ENCODE peak calls at places on chromosomes 6 and 20, in four cellular contexts. O, I, J and T are unnamed samples.

GRCh38 chr6:6006428-6007310 is at the start of gene NRN1:
- DNase-seq in O (no peak), J (peak; percentile 54), I (no peak), T (no peak)

GRCh38 chr20:23686046-23686750 is 2.6 kb downstream of the CST4 start:
- DNase-seq in J (peak; percentile 33), I (no peak), O (no peak), T (no peak)

GRCh38 chr6:1767481-1768246 is 157.9 kb downstream of the FOXC1 start:
- DNase-seq in I (no peak), J (no peak), O (no peak), T (no peak)

GRCh38 chr6:140225587-140226438 is 851.4 kb upstream of the CITED2 start:
- DNase-seq in O (no peak), J (no peak), I (no peak), T (no peak)

GRCh38 chr20:35698298-35699126 is 640 bp downstream of the NFS1 start:
- DNase-seq in O (no peak), I (no peak), J (peak; percentile 50), T (peak; percentile 64)

GRCh38 chr20:18359854-18360253 is 71.5 kb downstream of the ZNF133 start:
- DNase-seq in O (no peak), I (no peak), J (no peak), T (no peak)

GRCh38 chr6:116387374-116387773 is 16.6 kb downstream of the DSE start:
- DNase-seq in O (no peak), J (no peak), I (no peak), T (no peak)

GRCh38 chr6:132568611-132569010 is 1.5 kb upstream of the TAAR6 start:
- DNase-seq in J (no peak), I (no peak), O (no peak), T (no peak)

GRCh38 chr6:30100585-30101422 is 12.1 kb downstream of the TRIM31 start:
- DNase-seq in O (peak; percentile 92), J (peak; percentile 73), I (no peak), T (peak; percentile 57)

GRCh38 chr6:116883005-116883404 is 6.0 kb downstream of the RFX6 start:
- DNase-seq in O (no peak), I (no peak), J (no peak), T (no peak)

GRCh38 chr20:52454660-52455059 is 263.1 kb upstream of the ZFP64 start:
- DNase-seq in I (no peak), J (no peak), O (no peak), T (no peak)

GRCh38 chr6:87663434-87663833 is 38.6 kb downstream of the AKIRIN2 start:
- DNase-seq in O (no peak), I (no peak), J (no peak), T (no peak)

GRCh38 chr6:144543006-144543871 is 258.1 kb downstream of the UTRN start:
- DNase-seq in O (no peak), J (no peak), I (no peak), T (peak; percentile 92)

GRCh38 chr6:32192608-32193039 is at the start of gene GPSM3:
- DNase-seq in O (no peak), I (peak; percentile 59), J (no peak), T (peak; percentile 45)

GRCh38 chr6:129340983-129341382 is 369.0 kb downstream of the ARHGAP18 start:
- DNase-seq in I (no peak), J (no peak), O (no peak), T (no peak)

GRCh38 chr6:6689413-6690143 is 101.1 kb downstream of the LY86 start:
- DNase-seq in J (no peak), I (no peak), O (no peak), T (no peak)

GRCh38 chr6:131063028-131063763 is at the start of gene EPB41L2:
- DNase-seq in O (peak; percentile 91), I (peak; percentile 26), J (peak; percentile 93), T (peak; percentile 86)

GRCh38 chr6:43976706-43977403 is 150.4 kb downstream of the MRPL14 start:
- DNase-seq in J (no peak), O (no peak), I (no peak), T (no peak)

GRCh38 chr20:61963885-61964674 is 101.6 kb downstream of the TAF4 start:
- DNase-seq in J (peak; percentile 24), O (no peak), I (no peak), T (no peak)

GRCh38 chr6:27871919-27872633 is 40.1 kb downstream of the OR2B2 start:
- DNase-seq in I (peak; percentile 99), J (peak; percentile 89), O (no peak), T (no peak)

GRCh38 chr6:32842690-32843089 is 1.2 kb downstream of the PSMB8 start:
- DNase-seq in I (no peak), O (no peak), J (no peak), T (no peak)

GRCh38 chr20:1060985-1061384 is 57.4 kb upstream of the PSMF1 start:
- DNase-seq in O (no peak), I (no peak), J (no peak), T (no peak)

GRCh38 chr20:15158438-15158990 is 821.1 kb upstream of the FLRT3 start:
- DNase-seq in I (no peak), J (no peak), O (peak; percentile 46), T (no peak)

GRCh38 chr20:21981179-21981578 is 275.7 kb downstream of the PAX1 start:
- DNase-seq in I (no peak), J (no peak), O (no peak), T (no peak)

GRCh38 chr6:122790740-122791679 is 2.0 kb downstream of the SMPDL3A start:
- DNase-seq in J (no peak), O (peak; percentile 86), I (no peak), T (no peak)

GRCh38 chr6:6932968-6933367 is 174.8 kb upstream of the RREB1 start:
- DNase-seq in J (no peak), O (no peak), I (no peak), T (no peak)

GRCh38 chr20:17925300-17925939 is 43.2 kb downstream of the SNX5 start:
- DNase-seq in J (no peak), O (no peak), I (no peak), T (peak; percentile 86)

GRCh38 chr6:114377881-114378280 is 35.1 kb upstream of the HS3ST5 start:
- DNase-seq in I (no peak), J (no peak), O (no peak), T (no peak)

GRCh38 chr20:44382641-44383040 is 27.1 kb downstream of the HNF4A start:
- DNase-seq in J (no peak), I (no peak), O (no peak), T (no peak)

GRCh38 chr20:25580711-25581110 is 4.6 kb downstream of the NINL start:
- DNase-seq in I (no peak), O (no peak), J (no peak), T (no peak)

GRCh38 chr6:111524252-111524651 is 41.2 kb upstream of the REV3L start:
- DNase-seq in O (no peak), J (no peak), I (no peak), T (no peak)

GRCh38 chr20:64151634-64152530 is 12.4 kb upstream of the MYT1 start:
- DNase-seq in I (no peak), J (no peak), O (peak; percentile 71), T (no peak)

GRCh38 chr6:29992792-29993191 is 50.5 kb downstream of the HLA-A start:
- DNase-seq in I (no peak), O (no peak), J (no peak), T (no peak)

GRCh38 chr20:47336013-47336754 is 20.3 kb downstream of the ZMYND8 start:
- DNase-seq in I (no peak), O (no peak), J (no peak), T (no peak)

GRCh38 chr20:40727960-40728359 is 38.9 kb upstream of the MAFB start:
- DNase-seq in J (no peak), I (no peak), O (no peak), T (no peak)

GRCh38 chr20:44637490-44638372 is 13.8 kb downstream of the ADA start:
- DNase-seq in O (no peak), J (no peak), I (no peak), T (no peak)

GRCh38 chr6:157571995-157572394 is 191.0 kb downstream of the ZDHHC14 start:
- DNase-seq in I (no peak), O (no peak), J (no peak), T (no peak)

GRCh38 chr6:169167581-169168301 is 85.9 kb downstream of the THBS2 start:
- DNase-seq in J (no peak), I (no peak), O (no peak), T (no peak)

DNA sequence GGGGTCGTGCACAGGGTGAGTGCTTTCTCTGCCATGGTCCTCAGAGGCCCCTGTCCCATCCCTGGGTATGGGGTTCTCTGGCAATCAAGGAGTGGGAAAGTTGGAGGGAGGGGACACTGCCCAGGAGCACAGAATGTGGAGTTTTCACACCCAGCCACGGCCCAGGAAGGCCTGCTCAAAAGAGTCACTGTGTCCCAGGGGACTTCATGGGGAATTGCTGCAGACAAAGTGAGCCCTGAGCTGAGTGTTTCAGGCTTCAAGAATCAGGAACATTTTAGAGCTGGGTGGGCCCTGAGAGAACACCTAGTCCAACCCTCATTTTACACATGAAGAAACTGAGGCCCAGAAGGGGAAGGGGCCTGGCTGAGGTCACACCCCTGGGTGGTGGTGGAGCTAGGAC is 5.7 kb downstream of the MAPK13 start:
- DNase-seq in J (no peak), O (no peak), I (no peak), T (no peak)
- TF ChIP-seq SP1 in J (no peak), O (no peak), I (no peak), T (no peak)

GRCh38 chr6:106974999-106975698 is 620 bp upstream of the CD24 start:
- DNase-seq in O (no peak), J (peak; percentile 82), I (no peak), T (peak; percentile 70)
- TF ChIP-seq KDM1A in O (no peak), J (no peak), I (no peak), T (no peak)

DNA sequence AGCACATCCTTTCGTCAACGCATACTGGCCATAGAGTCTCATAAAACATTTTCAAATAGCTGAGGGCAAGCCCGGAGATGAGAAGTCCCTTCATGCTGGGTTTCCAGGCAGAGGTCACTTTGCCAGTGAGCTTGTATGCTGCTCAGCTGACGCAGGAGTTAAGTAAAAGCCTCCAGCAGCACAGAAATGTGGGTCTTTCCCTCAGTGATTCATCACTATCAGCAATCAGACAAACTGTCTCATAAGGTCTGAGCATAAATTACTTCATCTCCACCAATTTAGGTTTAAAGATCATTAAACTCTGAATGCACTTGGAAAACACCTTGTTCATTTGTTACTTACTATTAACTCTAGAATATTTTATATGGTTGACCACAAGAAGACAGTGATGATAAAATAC is 128.9 kb upstream of the TNFAIP3 start:
- DNase-seq in J (no peak), I (no peak), O (no peak), T (no peak)
- TF ChIP-seq USF2 in J (no peak), I (no peak), O (no peak), T (no peak)

DNA sequence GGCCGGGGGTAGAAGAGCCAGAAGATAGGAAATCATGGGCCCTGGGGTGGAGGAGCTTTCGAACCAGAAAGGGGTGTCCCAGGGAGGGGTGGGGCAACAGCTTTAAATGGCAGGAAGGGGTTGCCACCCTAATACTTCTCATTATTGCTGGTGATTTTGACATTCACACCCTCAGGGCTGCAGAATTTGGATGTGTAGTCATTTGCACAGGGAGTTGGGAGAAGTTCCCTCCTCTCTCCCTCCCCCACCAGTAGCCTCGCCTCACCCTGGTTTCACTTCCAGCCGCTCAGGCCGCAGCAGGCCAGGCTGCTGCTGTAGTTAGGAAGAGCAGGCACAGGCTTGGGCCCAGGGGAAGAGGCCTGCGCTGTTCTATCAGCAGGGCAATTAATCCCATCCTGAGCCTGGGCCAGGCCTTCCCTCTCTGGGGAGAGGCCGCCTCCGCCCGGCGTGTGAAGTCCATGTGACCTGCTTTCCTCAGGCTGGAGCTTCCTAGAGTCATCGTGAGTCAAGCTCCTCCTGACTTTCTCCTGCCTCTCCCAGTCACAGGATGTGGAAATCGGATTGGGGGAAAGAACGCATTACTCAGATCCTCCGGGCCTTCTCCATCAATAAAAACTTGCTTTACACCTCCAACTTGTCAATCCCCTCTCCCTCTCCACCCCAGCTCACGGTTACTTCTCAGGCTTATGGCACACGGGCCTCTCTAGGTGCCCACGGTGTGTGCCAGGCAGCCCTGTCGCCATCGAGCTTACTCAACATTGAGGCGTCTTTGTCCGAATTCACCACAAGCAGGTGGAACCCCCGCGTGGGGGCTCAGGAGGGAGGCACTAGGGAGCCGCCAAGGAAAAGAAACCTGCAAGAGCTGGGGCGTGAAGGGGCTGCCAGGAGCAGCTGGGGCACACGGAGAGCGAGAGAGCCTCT is 7.8 kb downstream of the ADTRP start:
- DNase-seq in J (peak; percentile 48), O (no peak), I (no peak), T (no peak)
- TF ChIP-seq SP1 in J (no peak), O (no peak), I (no peak), T (no peak)